ENCODE peak calls at places on chromosomes 2 and 18, in eight cellular contexts. E is AG10803; L is SK-N-SH; G is foreskin keratinocyte; N is HS-5; J is endothelial cell; M is M059J; T is activated naive CD8-positive, alpha-beta T cell treated with anti-CD3 and anti-CD28 coated beads for 36 hours. X is an unnamed sample.

GRCh38 chr2:190488516-190489220 is 45.9 kb downstream of the NEMP2 start:
- DNase-seq in L (no peak), T (no peak), N (no peak), E (no peak), G (no peak), M (no peak), J (no peak), X (no peak)

GRCh38 chr2:51710222-51710621 is 678.3 kb upstream of the NRXN1 start:
- DNase-seq in T (no peak), J (peak), N (no peak), E (no peak), M (no peak), G (no peak), L (peak), X (no peak)

GRCh38 chr2:72917138-72917874 is at the start of gene EMX1:
- DNase-seq in E (no peak), N (no peak), M (peak), J (peak), G (peak), L (peak), T (peak), X (peak)

GRCh38 chr2:205024822-205025518 is 479.7 kb downstream of the PARD3B start:
- DNase-seq in E (peak), T (peak), J (no peak), M (peak), L (peak), G (peak), N (peak), X (peak)

GRCh38 chr2:139354518-139354917 is 574.3 kb upstream of the NXPH2 start:
- DNase-seq in J (no peak), T (no peak), G (peak), N (no peak), E (no peak), L (no peak), M (no peak), X (no peak)

GRCh38 chr18:34880882-34881852 is 160.0 kb upstream of the MAPRE2 start:
- DNase-seq in G (no peak), T (no peak), M (peak), J (no peak), N (no peak), L (no peak), E (no peak), X (no peak)

GRCh38 chr2:241912021-241912555 is 42.6 kb downstream of the RTP5 start:
- DNase-seq in E (no peak), T (no peak), N (no peak), J (no peak), G (no peak), L (no peak), M (no peak), X (no peak)

GRCh38 chr2:106566050-106566449 is 78.9 kb downstream of the CD8B2 start:
- DNase-seq in G (no peak), N (peak), T (peak), J (no peak), M (no peak), E (no peak), L (no peak), X (no peak)

X was measured in RWPE1.